ENCODE peak calls at places on chromosomes 13 and 19, in seven cellular contexts. C is fibroblast of mammary gland, Z is transverse colon, B is NCI-H460, U is NCI-H146, M is ureter, F is T-cell. W is an unnamed sample.

GRCh38 chr13:48775804-48776203 is 122.1 kb downstream of the CYSLTR2 start:
- DNase-seq in B (no peak), U (no peak), F (no peak), Z (no peak), M (no peak), C (peak; percentile 99), W (no peak)

GRCh38 chr19:57465680-57466381 is 8.9 kb upstream of the VN1R1 start:
- DNase-seq in B (peak; percentile 31), C (peak; percentile 32), Z (peak; percentile 17), M (no peak), F (no peak), U (no peak), W (peak; percentile 76)

GRCh38 chr19:14606627-14607026 is 23.7 kb downstream of the CLEC17A start:
- DNase-seq in U (no peak), M (no peak), Z (no peak), F (no peak), B (no peak), C (no peak), W (no peak)

GRCh38 chr19:57016076-57016475 is 103.7 kb upstream of the USP29 start:
- DNase-seq in U (no peak), C (no peak), F (no peak), Z (no peak), B (no peak), M (no peak), W (no peak)

GRCh38 chr19:13026478-13026999 is 31.3 kb downstream of the NFIX start:
- DNase-seq in M (no peak), B (no peak), Z (peak; percentile 66), C (peak; percentile 63), U (no peak), F (no peak), W (no peak)

GRCh38 chr19:4749870-4750269 is 26.2 kb upstream of the DPP9 start:
- DNase-seq in Z (no peak), M (no peak), F (no peak), U (no peak), B (no peak), C (no peak), W (no peak)

GRCh38 chr13:80706164-80706471 is 365.2 kb upstream of the SPRY2 start:
- DNase-seq in F (no peak), U (no peak), B (no peak), M (no peak), Z (no peak), C (no peak), W (no peak)

GRCh38 chr13:42396501-42396900 is 124.5 kb downstream of the AKAP11 start:
- DNase-seq in C (no peak), Z (no peak), F (peak; percentile 30), M (no peak), U (no peak), B (no peak), W (no peak)

GRCh38 chr19:11361771-11362731 is 6.8 kb downstream of the PLPPR2 start:
- DNase-seq in B (no peak), F (no peak), Z (no peak), C (no peak), U (no peak), M (no peak), W (no peak)

GRCh38 chr13:51737609-51738008 is 66.4 kb downstream of the DHRS12 start:
- DNase-seq in B (no peak), U (no peak), M (no peak), Z (no peak), C (no peak), F (no peak), W (no peak)

GRCh38 chr13:53921473-53921872 is 892.9 kb downstream of the OLFM4 start:
- DNase-seq in M (no peak), F (no peak), Z (no peak), C (no peak), B (no peak), U (peak; percentile 67), W (no peak)

GRCh38 chr13:64546371-64546770 is 2683.8 kb downstream of the PCDH9 start:
- DNase-seq in B (no peak), Z (no peak), F (no peak), U (no peak), M (no peak), C (peak; percentile 22), W (no peak)

GRCh38 chr13:113539822-113540221 is 44.7 kb upstream of the TFDP1 start:
- DNase-seq in M (no peak), Z (no peak), F (no peak), U (no peak), B (no peak), C (peak; percentile 79), W (no peak)

GRCh38 chr13:71695662-71696061 is 171.3 kb downstream of the DACH1 start:
- DNase-seq in U (peak; percentile 4), F (no peak), B (no peak), Z (no peak), C (no peak), M (no peak), W (peak; percentile 8)

GRCh38 chr19:15249912-15250634 is 17.8 kb upstream of the EPHX3 start:
- DNase-seq in F (no peak), U (no peak), Z (no peak), B (peak; percentile 66), M (peak; percentile 67), C (peak; percentile 95), W (no peak)

GRCh38 chr13:103140001-103140671 is 73.9 kb upstream of the SLC10A2 start:
- DNase-seq in U (peak; percentile 36), B (no peak), C (peak; percentile 46), M (no peak), F (no peak), Z (no peak), W (peak; percentile 48)

GRCh38 chr13:82176761-82177160 is 1705.5 kb downstream of the SLITRK1 start:
- DNase-seq in B (no peak), Z (no peak), U (no peak), C (no peak), F (no peak), M (no peak), W (no peak)

GRCh38 chr13:75363371-75363770 is 118.6 kb downstream of the TBC1D4 start:
- DNase-seq in Z (no peak), M (no peak), B (no peak), U (no peak), F (no peak), C (no peak), W (no peak)

GRCh38 chr13:42812311-42812710 is 30.9 kb downstream of the FAM216B start:
- DNase-seq in Z (no peak), F (no peak), M (no peak), C (peak; percentile 57), U (no peak), B (no peak), W (no peak)

GRCh38 chr19:45477216-45477615 is 9.4 kb downstream of the FOSB start:
- DNase-seq in U (no peak), Z (no peak), B (no peak), C (no peak), M (no peak), F (no peak), W (no peak)

GRCh38 chr13:112943309-112944125 is 25.5 kb upstream of the MCF2L start:
- DNase-seq in M (no peak), C (no peak), B (no peak), F (peak; percentile 18), U (peak; percentile 82), Z (peak; percentile 40), W (peak; percentile 48)

GRCh38 chr19:19745496-19746285 is 12.8 kb upstream of the ZNF14 start:
- DNase-seq in C (no peak), F (no peak), Z (no peak), B (no peak), M (no peak), U (no peak), W (no peak)

GRCh38 chr13:93002071-93002470 is 224.5 kb upstream of the GPC6 start:
- DNase-seq in Z (no peak), B (no peak), U (no peak), F (no peak), C (peak; percentile 51), M (no peak), W (no peak)

GRCh38 chr19:29667941-29668340 is 2.7 kb downstream of the PLEKHF1 start:
- DNase-seq in M (no peak), B (no peak), C (no peak), Z (peak; percentile 56), F (peak; percentile 64), U (no peak), W (no peak)

GRCh38 chr19:28498404-28498976 is 714.5 kb downstream of the UQCRFS1 start:
- DNase-seq in B (no peak), M (no peak), Z (no peak), F (no peak), C (no peak), U (no peak), W (no peak)

GRCh38 chr19:29467824-29468401 is 57.9 kb upstream of the VSTM2B start:
- DNase-seq in Z (no peak), U (peak; percentile 30), M (peak; percentile 12), B (peak; percentile 12), C (peak; percentile 22), F (peak; percentile 10), W (peak; percentile 67)

GRCh38 chr19:44644391-44645016 is 794 bp downstream of the PVR start:
- DNase-seq in Z (peak; percentile 27), B (peak; percentile 4), F (no peak), C (peak; percentile 34), M (no peak), U (peak; percentile 59), W (no peak)